ENCODE peak calls at places on chromosomes 5 and 9, in six cellular contexts. G is K562, W is A549, E is ovary, L is stomach, Y is upper lobe of left lung. C is an unnamed sample.
A peak's percentile ranks its signal among the peaks of the same experiment; 100 is the strongest.

GRCh38 chr5:6568909-6569308 is 63.9 kb downstream of the NSUN2 start:
- DNase-seq in G (no peak), W (no peak), E (no peak), L (no peak), Y (no peak), C (no peak)

GRCh38 chr5:176748073-176748966 is 62.0 kb upstream of the UNC5A start:
- DNase-seq in G (no peak), W (no peak), E (no peak), L (no peak), Y (peak; percentile 12), C (no peak)

GRCh38 chr9:113594484-113595299 is 131.2 kb downstream of the RGS3 start:
- DNase-seq in G (no peak), W (no peak), E (peak; percentile 39), L (peak; percentile 56), Y (no peak), C (no peak)

GRCh38 chr5:116378007-116378831 is 196.4 kb downstream of the SEMA6A start:
- DNase-seq in G (no peak), W (no peak), E (no peak), L (no peak), Y (no peak), C (no peak)

GRCh38 chr5:140358738-140359310 is 1.2 kb upstream of the SLC4A9 start:
- DNase-seq in G (no peak), W (peak; percentile 72), E (no peak), L (no peak), Y (no peak), C (no peak)

GRCh38 chr5:170491479-170491878 is 12.3 kb upstream of the KCNIP1 start:
- DNase-seq in G (no peak), W (no peak), E (no peak), L (no peak), Y (no peak), C (no peak)

GRCh38 chr5:53008751-53009150 is 19.6 kb downstream of the ITGA2 start:
- DNase-seq in G (no peak), W (peak; percentile 25), E (no peak), L (no peak), Y (no peak), C (no peak)

GRCh38 chr9:93128011-93128714 is 5.9 kb downstream of the NINJ1 start:
- DNase-seq in G (no peak), W (no peak), E (no peak), L (no peak), Y (no peak), C (no peak)

GRCh38 chr9:35562895-35563746 is 41.9 kb upstream of the TESK1 start:
- DNase-seq in G (no peak), W (no peak), E (no peak), L (no peak), Y (no peak), C (no peak)

GRCh38 chr5:67591491-67591890 is 394.9 kb upstream of the CD180 start:
- DNase-seq in G (no peak), W (no peak), E (no peak), L (no peak), Y (no peak), C (no peak)

GRCh38 chr9:19156805-19157204 is 29.5 kb upstream of the PLIN2 start:
- DNase-seq in G (no peak), W (no peak), E (no peak), L (no peak), Y (no peak), C (no peak)

GRCh38 chr9:78918976-78919375 is 622.1 kb downstream of the PSAT1 start:
- DNase-seq in G (no peak), W (no peak), E (no peak), L (no peak), Y (no peak), C (no peak)

GRCh38 chr9:127832248-127832647 is 22.2 kb downstream of the ENG start:
- DNase-seq in G (no peak), W (no peak), E (no peak), L (no peak), Y (no peak), C (no peak)

GRCh38 chr9:83342731-83343130 is 195.5 kb downstream of the FRMD3 start:
- DNase-seq in G (no peak), W (no peak), E (no peak), L (no peak), Y (no peak), C (no peak)

GRCh38 chr5:76724871-76725270 is 8.9 kb downstream of the F2R start:
- DNase-seq in G (no peak), W (peak; percentile 35), E (no peak), L (no peak), Y (no peak), C (no peak)

GRCh38 chr9:16921855-16922254 is 51.4 kb upstream of the BNC2 start:
- DNase-seq in G (no peak), W (no peak), E (no peak), L (no peak), Y (no peak), C (no peak)

GRCh38 chr5:181184845-181185216 is 20.2 kb downstream of the TRIM7 start:
- DNase-seq in G (no peak), W (no peak), E (no peak), L (no peak), Y (no peak), C (no peak)

GRCh38 chr9:132077881-132078280 is 1.8 kb downstream of the MED27 start:
- DNase-seq in G (no peak), W (no peak), E (no peak), L (no peak), Y (no peak), C (no peak)

GRCh38 chr9:128372188-128372641 is 1.0 kb downstream of the URM1 start:
- DNase-seq in G (no peak), W (no peak), E (no peak), L (no peak), Y (no peak), C (no peak)

GRCh38 chr9:16335788-16336580 is 534.5 kb downstream of the BNC2 start:
- DNase-seq in G (no peak), W (peak; percentile 95), E (peak; percentile 87), L (no peak), Y (peak; percentile 56), C (peak; percentile 43)

GRCh38 chr9:88191451-88191850 is 53.2 kb upstream of the SPATA31C2 start:
- DNase-seq in G (no peak), W (no peak), E (no peak), L (no peak), Y (no peak), C (no peak)

GRCh38 chr5:73759771-73760170 is 133.8 kb downstream of the ARHGEF28 start:
- DNase-seq in G (no peak), W (no peak), E (no peak), L (no peak), Y (no peak), C (no peak)

GRCh38 chr9:95044731-95045508 is 272.6 kb downstream of the FANCC start:
- DNase-seq in G (no peak), W (peak; percentile 62), E (no peak), L (peak; percentile 77), Y (peak; percentile 47), C (peak; percentile 38)
- TF ChIP-seq POLR2A in G (no peak), W (no peak), E (no peak), L (no peak), Y (no peak), C (no peak)

GRCh38 chr9:126723807-126724172 is 81.0 kb upstream of the ZBTB43 start:
- DNase-seq in G (no peak), W (no peak), E (no peak), L (no peak), Y (no peak), C (no peak)
- TF ChIP-seq EP300 in G (no peak), W (no peak), E (no peak), L (no peak), Y (no peak), C (no peak)

GRCh38 chr5:16934123-16934522 is 2.0 kb downstream of the MYO10 start:
- DNase-seq in G (peak; percentile 80), W (peak; percentile 84), E (peak; percentile 81), L (peak; percentile 74), Y (peak; percentile 69), C (peak; percentile 79)
- H3K4me3 ChIP-seq in G (no peak overlapping the region), W (peak overlapping the region; percentile 89), E (peak overlapping the region; percentile 56), L (peak overlapping the region; percentile 89), Y (no peak overlapping the region), C (no peak overlapping the region)

GRCh38 chr9:129415031-129415953 is 205.6 kb downstream of the C9orf50 start:
- DNase-seq in G (peak; percentile 39), W (no peak), E (no peak), L (no peak), Y (no peak), C (no peak)

GRCh38 chr9:129411501-129412175 is 209.3 kb downstream of the C9orf50 start:
- DNase-seq in G (no peak), W (no peak), E (peak; percentile 42), L (no peak), Y (no peak), C (no peak)

GRCh38 chr9:129412814-129413536 is 207.9 kb downstream of the C9orf50 start:
- DNase-seq in G (peak; percentile 70), W (peak; percentile 38), E (peak; percentile 83), L (peak; percentile 67), Y (peak; percentile 63), C (peak; percentile 55)

GRCh38 chr9:129414377-129415021 is 206.4 kb downstream of the C9orf50 start:
- DNase-seq in G (peak; percentile 40), W (no peak), E (peak; percentile 76), L (no peak), Y (no peak), C (peak; percentile 45)

GRCh38 chr9:129413537-129414376 is 207.1 kb downstream of the C9orf50 start:
- DNase-seq in G (peak; percentile 96), W (peak; percentile 86), E (peak; percentile 100), L (peak; percentile 100), Y (peak; percentile 100), C (peak; percentile 99)
- TF ChIP-seq POLR2A in G (peak; percentile 72), W (no peak), E (peak; percentile 94), L (peak; percentile 33), Y (peak; percentile 97), C (peak; percentile 75)

DNA sequence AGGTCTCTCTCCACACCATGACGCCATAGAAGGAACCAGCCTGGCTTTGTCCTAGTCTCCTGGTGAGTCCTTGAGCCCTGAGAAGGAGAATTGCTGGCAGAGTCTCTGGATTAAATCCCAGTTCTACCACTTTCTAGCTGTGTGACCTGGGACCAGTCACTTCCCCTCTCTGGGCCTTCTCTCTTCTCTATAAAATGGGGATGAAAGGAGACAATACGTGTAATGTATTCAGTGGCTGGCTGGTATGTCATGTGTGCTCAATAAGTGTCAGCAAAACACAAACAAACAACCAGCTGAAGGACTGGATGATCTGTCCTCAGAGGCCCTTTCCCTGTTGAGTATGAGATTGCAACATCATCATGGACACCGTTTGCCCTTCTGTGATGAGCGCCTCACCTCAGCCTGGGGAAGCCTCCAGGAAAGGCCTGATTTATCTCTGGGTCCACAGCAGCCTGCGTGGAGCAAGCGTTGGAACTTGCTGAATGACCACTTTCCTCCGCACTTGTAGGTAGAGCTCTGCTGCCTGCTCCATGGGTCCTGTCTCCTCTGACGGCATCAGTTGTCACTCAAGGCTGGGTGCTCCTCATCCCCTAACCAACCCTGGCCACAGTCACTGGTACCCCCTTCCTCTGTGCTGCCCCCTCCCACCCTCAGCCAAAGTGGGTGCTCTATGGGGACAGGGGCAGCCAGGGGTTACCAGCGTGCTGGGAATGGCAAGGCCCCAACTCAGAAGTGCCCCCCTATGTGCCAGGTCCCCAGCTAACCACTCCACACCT is 3.6 kb upstream of the NR5A1 start:
- DNase-seq in G (no peak), W (no peak), E (no peak), L (no peak), Y (no peak), C (no peak)
- TF ChIP-seq EP300 in G (no peak), W (no peak), E (no peak), L (no peak), Y (no peak), C (no peak)